ENCODE peak calls at places on chromosomes 11 and 22, in seven cellular contexts. H is neural crest cell; R is osteoblast; Y is left lung; I is amygdala; B is stimulated activated naive B cell treated with anti-CD40 and anti-IgM and Interleukin-4, amounts not matched to agents 10 μg/mL and 1 μg/mL and 100 μg/mL, for 72 hours; X is cardiac muscle cell. Q is an unnamed sample.

GRCh38 chr11:68120212-68121066 is 749 bp downstream of the CHKA start:
- DNase-seq in H (peak; percentile 41), R (peak; percentile 90), Y (peak; percentile 70), I (peak; percentile 59), B (peak; percentile 35), X (peak; percentile 80), Q (no peak)

GRCh38 chr11:132228756-132229325 is 858.4 kb downstream of the NTM start:
- DNase-seq in H (no peak), R (no peak), Y (no peak), I (no peak), B (no peak), X (no peak), Q (no peak)

GRCh38 chr22:21446827-21447690 is 20.1 kb upstream of the TMEM191C start:
- DNase-seq in H (peak; percentile 0), R (no peak), Y (no peak), I (no peak), B (no peak), X (no peak), Q (no peak)

GRCh38 chr22:38423512-38424503 is 31.2 kb downstream of the KCNJ4 start:
- DNase-seq in H (no peak), R (peak; percentile 45), Y (no peak), I (no peak), B (no peak), X (no peak), Q (no peak)

GRCh38 chr11:33471541-33471940 is 214.4 kb downstream of the HIPK3 start:
- DNase-seq in H (no peak), R (no peak), Y (no peak), I (no peak), B (no peak), X (no peak), Q (no peak)

GRCh38 chr11:63445720-63446119 is 45.2 kb downstream of the PLAAT5 start:
- DNase-seq in H (no peak), R (peak; percentile 45), Y (no peak), I (no peak), B (no peak), X (no peak), Q (no peak)

GRCh38 chr22:37999640-38000272 is 15.4 kb upstream of the SOX10 start:
- DNase-seq in H (no peak), R (peak; percentile 97), Y (no peak), I (peak; percentile 50), B (peak; percentile 38), X (no peak), Q (no peak)

GRCh38 chr11:119368121-119369034 is 13.1 kb downstream of the USP2 start:
- DNase-seq in H (no peak), R (no peak), Y (peak; percentile 57), I (no peak), B (no peak), X (no peak), Q (no peak)

GRCh38 chr11:67045314-67045713 is 11.3 kb upstream of the RHOD start:
- DNase-seq in H (no peak), R (peak; percentile 99), Y (no peak), I (peak; percentile 48), B (no peak), X (no peak), Q (no peak)

GRCh38 chr22:33666661-33667619 is 253.3 kb downstream of the LARGE1 start:
- DNase-seq in H (no peak), R (no peak), Y (no peak), I (no peak), B (no peak), X (peak; percentile 14), Q (no peak)

GRCh38 chr22:26065847-26066246 is 103.4 kb upstream of the SEZ6L start:
- DNase-seq in H (no peak), R (no peak), Y (no peak), I (no peak), B (no peak), X (no peak), Q (no peak)

GRCh38 chr11:133898770-133899115 is 53.4 kb upstream of the SPATA19 start:
- DNase-seq in H (no peak), R (no peak), Y (peak; percentile 12), I (no peak), B (no peak), X (no peak), Q (no peak)

GRCh38 chr11:126293726-126294125 is 10.1 kb upstream of the DCPS start:
- DNase-seq in H (no peak), R (no peak), Y (no peak), I (no peak), B (no peak), X (no peak), Q (no peak)

GRCh38 chr11:114200785-114201184 is 95.4 kb upstream of the NNMT start:
- DNase-seq in H (no peak), R (no peak), Y (no peak), I (no peak), B (no peak), X (no peak), Q (no peak)

GRCh38 chr11:113773092-113773415 is 438 bp downstream of the ZW10 start:
- DNase-seq in H (no peak), R (no peak), Y (peak; percentile 52), I (no peak), B (no peak), X (peak; percentile 19), Q (no peak)

GRCh38 chr22:48098243-48098935 is 1335.9 kb downstream of the TBC1D22A start:
- DNase-seq in H (no peak), R (no peak), Y (no peak), I (no peak), B (peak; percentile 58), X (no peak), Q (no peak)

GRCh38 chr11:76232026-76232665 is 25.8 kb upstream of the WNT11 start:
- DNase-seq in H (no peak), R (no peak), Y (no peak), I (no peak), B (no peak), X (no peak), Q (no peak)

GRCh38 chr11:6413791-6414231 is 5.1 kb downstream of the APBB1 start:
- DNase-seq in H (no peak), R (no peak), Y (no peak), I (no peak), B (no peak), X (peak; percentile 83), Q (no peak)

GRCh38 chr11:100546714-100547113 is 140.4 kb upstream of the ARHGAP42 start:
- DNase-seq in H (no peak), R (no peak), Y (no peak), I (no peak), B (no peak), X (peak; percentile 42), Q (no peak)

GRCh38 chr11:124717786-124718634 is 21.7 kb upstream of the NRGN start:
- DNase-seq in H (no peak), R (peak; percentile 91), Y (peak; percentile 38), I (no peak), B (peak; percentile 1), X (peak; percentile 27), Q (no peak)

GRCh38 chr22:45069925-45070324 is 60.1 kb upstream of the PHF21B start:
- DNase-seq in H (no peak), R (peak; percentile 13), Y (no peak), I (no peak), B (no peak), X (no peak), Q (no peak)

GRCh38 chr11:112255075-112255739 is 5.5 kb downstream of the PLET1 start:
- DNase-seq in H (no peak), R (no peak), Y (no peak), I (no peak), B (no peak), X (no peak), Q (peak; percentile 49)

GRCh38 chr22:30435674-30436126 is 10.1 kb downstream of the MTFP1 start:
- DNase-seq in H (no peak), R (no peak), Y (peak; percentile 57), I (no peak), B (peak; percentile 26), X (no peak), Q (no peak)

GRCh38 chr11:26766996-26767395 is 45.1 kb upstream of the SLC5A12 start:
- DNase-seq in H (no peak), R (no peak), Y (no peak), I (no peak), B (no peak), X (no peak), Q (no peak)

GRCh38 chr22:17941501-17942406 is 82.6 kb downstream of the MICAL3 start:
- DNase-seq in H (no peak), R (no peak), Y (no peak), I (no peak), B (no peak), X (peak; percentile 36), Q (no peak)

GRCh38 chr11:65213322-65214211 is 31.8 kb downstream of the CAPN1 start:
- DNase-seq in H (no peak), R (peak; percentile 55), Y (no peak), I (no peak), B (no peak), X (no peak), Q (no peak)

GRCh38 chr11:66685276-66686099 is 7.8 kb upstream of the RBM4B start:
- DNase-seq in H (no peak), R (peak; percentile 55), Y (no peak), I (no peak), B (no peak), X (no peak), Q (no peak)

GRCh38 chr22:45262931-45263789 is 21.6 kb upstream of the UPK3A start:
- DNase-seq in H (no peak), R (peak; percentile 58), Y (peak; percentile 59), I (peak; percentile 63), B (peak; percentile 90), X (no peak), Q (no peak)

GRCh38 chr11:125170001-125170405 is 5.5 kb downstream of the PKNOX2 start:
- DNase-seq in H (no peak), R (peak; percentile 92), Y (no peak), I (no peak), B (no peak), X (no peak), Q (no peak)

Q was measured in pulmonary artery endothelial cell.